ENCODE peak calls at places on chromosomes 4 and X, in nine cellular contexts. K, Q, I, G, D, H, E, L and A are unnamed samples.

GRCh38 chr4:150578745-150579470 is 3.0 kb upstream of the MAB21L2 start:
- DNase-seq in K (no peak), Q (peak), I (peak), G (no peak), D (no peak), H (peak), E (no peak), L (no peak), A (no peak)

GRCh38 chrX:101291204-101291603 is at the start of gene TAF7L:
- DNase-seq in K (no peak), Q (no peak), I (no peak), G (no peak), D (no peak), H (peak), E (no peak), L (no peak), A (no peak)

GRCh38 chr4:100977746-100978397 is 369.5 kb downstream of the PPP3CA start:
- DNase-seq in K (no peak), Q (no peak), I (no peak), G (no peak), D (no peak), H (no peak), E (no peak), L (no peak), A (no peak)

GRCh38 chrX:135484636-135485289 is 35.7 kb upstream of the INTS6L start:
- DNase-seq in K (no peak), Q (peak), I (peak), G (peak), D (peak), H (no peak), E (no peak), L (no peak), A (no peak)

GRCh38 chr4:60805500-60806313 is 394.4 kb upstream of the ADGRL3 start:
- DNase-seq in K (no peak), Q (peak), I (peak), G (no peak), D (peak), H (peak), E (no peak), L (no peak), A (no peak)

GRCh38 chr4:23855912-23856605 is 33.8 kb downstream of the PPARGC1A start:
- DNase-seq in K (no peak), Q (no peak), I (no peak), G (no peak), D (peak), H (no peak), E (no peak), L (no peak), A (no peak)

GRCh38 chr4:52658671-52659015 is 458 bp downstream of the USP46 start:
- DNase-seq in K (no peak), Q (peak), I (no peak), G (no peak), D (peak), H (no peak), E (no peak), L (peak), A (no peak)

GRCh38 chrX:46666831-46667230 is 92.1 kb downstream of the SLC9A7 start:
- DNase-seq in K (no peak), Q (no peak), I (no peak), G (no peak), D (peak), H (no peak), E (no peak), L (no peak), A (no peak)

GRCh38 chr4:22672944-22673343 is 19.8 kb upstream of the GBA3 start:
- DNase-seq in K (no peak), Q (no peak), I (no peak), G (no peak), D (no peak), H (no peak), E (no peak), L (no peak), A (no peak)

GRCh38 chr4:140893939-140894338 is 137.8 kb upstream of the TBC1D9 start:
- DNase-seq in K (no peak), Q (no peak), I (no peak), G (no peak), D (no peak), H (no peak), E (no peak), L (no peak), A (no peak)

GRCh38 chr4:47876784-47877183 is 37.6 kb downstream of the NFXL1 start:
- DNase-seq in K (no peak), Q (no peak), I (no peak), G (no peak), D (no peak), H (no peak), E (no peak), L (no peak), A (no peak)

GRCh38 chr4:171639540-171639939 is 173.7 kb upstream of the GALNTL6 start:
- DNase-seq in K (no peak), Q (no peak), I (no peak), G (no peak), D (no peak), H (no peak), E (no peak), L (no peak), A (no peak)

GRCh38 chr4:106344324-106344970 is 24.1 kb downstream of the GIMD1 start:
- DNase-seq in K (no peak), Q (peak), I (no peak), G (no peak), D (no peak), H (no peak), E (no peak), L (no peak), A (no peak)

GRCh38 chrX:111199505-111199904 is 70.8 kb downstream of the CAPN6 start:
- DNase-seq in K (no peak), Q (no peak), I (no peak), G (no peak), D (no peak), H (no peak), E (no peak), L (no peak), A (no peak)

GRCh38 chr4:40502220-40502619 is 127.4 kb downstream of the RBM47 start:
- DNase-seq in K (no peak), Q (peak), I (no peak), G (no peak), D (no peak), H (no peak), E (no peak), L (no peak), A (no peak)